ENCODE peak calls at places on chromosomes 5 and 9, in four cellular contexts. G is H9; V is CD4-positive, alpha-beta T cell; F is kidney epithelial cell. S is an unnamed sample.
A peak's percentile ranks its signal among the peaks of the same experiment; 100 is the strongest.

GRCh38 chr5:172350212-172351181 is 66.9 kb upstream of the UBTD2 start:
- DNase-seq in G (no peak), V (no peak), F (no peak), S (no peak)

GRCh38 chr5:111737716-111738115 is 19.3 kb downstream of the NREP start:
- DNase-seq in V (no peak), F (no peak), G (no peak), S (no peak)

GRCh38 chr5:122429545-122430327 is 117.7 kb downstream of the SNCAIP start:
- DNase-seq in F (no peak), V (no peak), G (peak; percentile 57), S (no peak)

GRCh38 chr9:109751253-109751652 is 28.7 kb upstream of the PALM2AKAP2 start:
- DNase-seq in V (no peak), G (no peak), F (no peak), S (no peak)

GRCh38 chr9:88978034-88978433 is 13.2 kb upstream of the S1PR3 start:
- DNase-seq in F (no peak), V (no peak), G (no peak), S (no peak)

GRCh38 chr9:119365291-119366027 is 3.8 kb downstream of the BRINP1 start:
- DNase-seq in G (peak; percentile 87), F (no peak), V (no peak), S (no peak)

GRCh38 chr9:128685636-128686489 is 3.2 kb upstream of the SET start:
- DNase-seq in V (peak; percentile 35), F (no peak), G (no peak), S (peak; percentile 51)

GRCh38 chr5:41368158-41368557 is 142.2 kb downstream of the PLCXD3 start:
- DNase-seq in V (no peak), G (no peak), F (no peak), S (no peak)

GRCh38 chr5:149646564-149646963 is 65.3 kb downstream of the ARHGEF37 start:
- DNase-seq in V (peak; percentile 20), G (no peak), F (no peak), S (no peak)

GRCh38 chr5:5424736-5425135 is 2.3 kb downstream of the ICE1 start:
- DNase-seq in V (no peak), F (no peak), G (no peak), S (no peak)

GRCh38 chr5:9519537-9519936 is 26.3 kb downstream of the SEMA5A start:
- DNase-seq in V (no peak), G (no peak), F (peak; percentile 43), S (no peak)

GRCh38 chr9:131645078-131645776 is 94.6 kb downstream of the RAPGEF1 start:
- DNase-seq in V (no peak), G (no peak), F (no peak), S (peak; percentile 47)

GRCh38 chr9:134413890-134414731 is 87.9 kb downstream of the RXRA start:
- DNase-seq in V (no peak), F (peak; percentile 48), G (no peak), S (no peak)

GRCh38 chr5:141866111-141866510 is 12.1 kb downstream of the PCDH1 start:
- DNase-seq in G (no peak), V (no peak), F (no peak), S (no peak)

GRCh38 chr5:175749591-175749990 is 91.7 kb downstream of the HRH2 start:
- DNase-seq in G (no peak), F (no peak), V (no peak), S (no peak)

GRCh38 chr9:4558599-4558998 is 68.3 kb downstream of the SLC1A1 start:
- DNase-seq in G (no peak), V (no peak), F (no peak), S (no peak)

GRCh38 chr5:73587923-73588322 is 22.4 kb downstream of the UTP15 start:
- DNase-seq in G (no peak), F (no peak), V (no peak), S (no peak)

GRCh38 chr9:81626511-81626910 is 62.8 kb downstream of the TLE1 start:
- DNase-seq in G (no peak), F (peak; percentile 69), V (no peak), S (no peak)

GRCh38 chr9:84822589-84823233 is 153.2 kb downstream of the NTRK2 start:
- DNase-seq in G (no peak), V (no peak), F (no peak), S (no peak)

GRCh38 chr5:76402251-76402879 is 720 bp upstream of the IQGAP2 start:
- DNase-seq in G (peak; percentile 78), V (peak; percentile 66), F (no peak), S (peak; percentile 63)

GRCh38 chr5:54673523-54674225 is 156.1 kb downstream of the SNX18 start:
- DNase-seq in V (peak; percentile 23), F (no peak), G (no peak), S (peak; percentile 54)

GRCh38 chr5:10505517-10506095 is 58.3 kb upstream of the ANKRD33B start:
- DNase-seq in F (no peak), V (no peak), G (no peak), S (no peak)

GRCh38 chr9:3768286-3768685 is 242.5 kb upstream of the RFX3 start:
- DNase-seq in F (no peak), G (no peak), V (no peak), S (no peak)

DNA sequence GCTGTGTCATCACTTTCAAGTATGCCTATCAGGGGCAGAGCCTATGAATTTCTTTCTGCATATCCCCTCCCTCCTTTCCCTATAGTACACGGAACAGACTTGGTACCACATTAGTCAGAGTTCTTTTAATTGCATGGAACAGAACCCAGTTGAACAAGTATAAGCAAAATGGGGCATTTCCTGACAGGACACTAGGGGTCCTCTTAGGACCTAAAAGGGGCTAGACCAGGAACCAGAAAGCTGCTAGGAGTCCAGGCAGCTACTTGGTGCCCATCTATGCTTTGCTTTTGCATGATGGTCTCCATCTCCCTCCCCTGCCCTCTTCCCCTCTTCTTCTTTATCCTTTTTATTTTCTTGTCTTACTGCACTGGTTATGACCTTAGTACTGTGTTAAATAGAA is 5.9 kb downstream of the BSPRY start:
- DNase-seq in V (no peak), G (no peak), F (no peak), S (no peak)
- TF ChIP-seq CTCF in V (no peak), G (peak; percentile 48), F (peak; percentile 35), S (no peak)

GRCh38 chr5:143776951-143777350 is 35.0 kb upstream of the HMHB1 start:
- DNase-seq in V (no peak), F (no peak), G (no peak), S (no peak)
- TF ChIP-seq CTCF in V (no peak), F (no peak), G (no peak), S (no peak)

GRCh38 chr5:132438931-132439330 is 51.6 kb downstream of the IRF1 start:
- DNase-seq in G (no peak), V (no peak), F (no peak), S (no peak)
- TF ChIP-seq CTCF in G (no peak), V (no peak), F (no peak), S (no peak)

GRCh38 chr5:169089343-169089742 is 211.6 kb downstream of the SLIT3 start:
- DNase-seq in F (no peak), G (no peak), V (no peak), S (no peak)
- TF ChIP-seq CTCF in F (no peak), G (peak; percentile 63), V (no peak), S (no peak)

DNA sequence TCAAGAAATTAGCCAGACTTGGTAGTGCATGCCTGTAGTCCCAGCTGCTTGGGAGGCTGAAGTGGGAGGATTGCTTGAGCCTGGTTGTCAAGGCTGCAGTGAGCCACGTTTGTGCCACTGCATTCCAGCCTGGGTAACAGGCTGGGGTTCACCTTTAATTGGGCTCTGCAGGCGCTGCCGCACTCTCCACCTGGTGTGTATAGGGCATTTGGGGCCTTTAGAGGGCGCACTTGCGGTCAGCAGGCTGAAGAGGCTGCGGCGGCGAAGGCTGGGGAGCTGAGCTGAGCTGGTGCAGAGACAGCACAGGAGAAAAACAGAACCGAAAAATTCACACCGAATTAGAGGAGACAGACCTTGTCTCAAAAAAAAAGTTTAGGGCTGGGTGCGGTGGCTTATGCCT is 31.2 kb downstream of the CDK7 start:
- DNase-seq in F (no peak), V (no peak), G (peak; percentile 88), S (no peak)
- TF ChIP-seq CTCF in F (peak; percentile 37), V (no peak), G (peak; percentile 86), S (no peak)

GRCh38 chr5:78295035-78295961 is 800 bp upstream of the AP3B1 start:
- DNase-seq in F (no peak), G (peak; percentile 76), V (peak; percentile 47), S (peak; percentile 40)
- TF ChIP-seq CTCF in F (peak; percentile 57), G (peak; percentile 72), V (peak; percentile 62), S (peak; percentile 24)

GRCh38 chr9:106860731-106861584 is 2.0 kb upstream of the ZNF462 start:
- DNase-seq in V (no peak), F (no peak), G (peak; percentile 55), S (no peak)

GRCh38 chr9:106859957-106860715 is 2.8 kb upstream of the ZNF462 start:
- DNase-seq in F (no peak), G (peak; percentile 86), V (no peak), S (no peak)

GRCh38 chr9:106861585-106862114 is 1.3 kb upstream of the ZNF462 start:
- DNase-seq in G (no peak), F (no peak), V (no peak), S (no peak)

GRCh38 chr9:106862946-106863740 is at the start of gene ZNF462:
- DNase-seq in V (no peak), G (peak; percentile 55), F (no peak), S (no peak)

DNA sequence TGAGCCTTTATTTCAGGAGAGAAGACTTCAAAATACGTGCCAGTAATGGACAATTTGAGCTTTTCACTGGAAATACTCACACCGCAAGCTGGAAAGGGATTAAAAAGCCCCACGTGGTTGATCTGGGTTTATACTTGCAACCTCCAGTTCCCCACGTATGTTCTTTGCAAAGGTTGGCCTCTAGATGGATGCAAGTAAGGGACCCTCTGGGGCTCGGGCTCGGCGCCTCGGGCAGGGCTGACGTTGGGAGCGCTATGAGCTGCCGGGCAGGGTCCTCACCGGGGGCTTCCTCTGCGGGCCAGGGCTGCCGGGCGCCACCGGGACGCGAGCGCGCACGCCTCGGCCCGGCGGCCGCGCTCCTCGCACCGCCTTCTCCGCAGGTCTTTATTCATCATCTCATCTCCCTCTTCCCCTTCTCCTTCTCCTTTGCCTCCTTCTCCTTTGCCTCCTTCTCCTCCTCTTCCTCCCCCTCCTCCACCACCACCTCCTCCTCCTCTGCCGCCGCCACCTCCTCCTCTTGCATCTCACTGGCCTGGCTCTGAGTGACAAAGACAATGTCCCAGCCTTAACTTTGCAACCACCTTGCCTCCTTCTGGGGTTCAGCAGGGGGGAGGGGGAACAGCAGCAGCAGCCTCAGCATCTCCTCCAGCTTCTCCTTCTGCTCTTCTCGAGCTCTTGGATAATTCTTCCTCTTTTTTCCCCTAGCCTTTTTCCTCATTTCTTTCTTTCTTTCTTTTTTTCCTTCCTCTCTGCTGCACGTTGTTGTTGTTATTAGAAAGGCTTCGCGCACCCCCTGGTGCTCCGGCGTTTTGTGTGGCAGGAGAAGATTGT is 636 bp upstream of the ZNF462 start:
- DNase-seq in F (no peak), G (peak; percentile 74), V (no peak), S (no peak)
- TF ChIP-seq CTCF in F (peak; percentile 39), G (peak; percentile 17), V (no peak), S (no peak)